ENCODE peak calls at places on chromosomes 11 and 22, in four cellular contexts. L is K562, N is HCT116, C is GM23338. F is an unnamed sample.
A peak's percentile ranks its signal among the peaks of the same experiment; 100 is the strongest.

GRCh38 chr11:3219281-3219892 is 774 bp upstream of the MRGPRG start:
- DNase-seq in L (no peak), N (no peak), C (no peak), F (no peak)

GRCh38 chr11:126072141-126072741 is 9.6 kb upstream of the CDON start:
- DNase-seq in L (no peak), N (no peak), C (peak; percentile 56), F (no peak)

GRCh38 chr11:102552020-102552419 is 21.5 kb upstream of the MMP7 start:
- DNase-seq in L (no peak), N (no peak), C (no peak), F (no peak)

GRCh38 chr11:65811764-65812475 is 21.8 kb upstream of the SNX32 start:
- DNase-seq in L (no peak), N (no peak), C (no peak), F (peak; percentile 55)

GRCh38 chr11:126415128-126415527 is 59.6 kb downstream of the ST3GAL4 start:
- DNase-seq in L (no peak), N (no peak), C (no peak), F (no peak)

GRCh38 chr11:83933008-83933407 is 646.8 kb upstream of the CCDC90B start:
- DNase-seq in L (no peak), N (no peak), C (no peak), F (no peak)

GRCh38 chr11:109697140-109697843 is 275.3 kb downstream of the C11orf87 start:
- DNase-seq in L (peak; percentile 22), N (peak; percentile 23), C (peak; percentile 78), F (no peak)

GRCh38 chr11:89612111-89612510 is 98.0 kb upstream of the TRIM77 start:
- DNase-seq in L (no peak), N (no peak), C (no peak), F (no peak)

GRCh38 chr11:6196396-6196795 is 2.6 kb upstream of the OR52W1 start:
- DNase-seq in L (no peak), N (no peak), C (no peak), F (no peak)

DNA sequence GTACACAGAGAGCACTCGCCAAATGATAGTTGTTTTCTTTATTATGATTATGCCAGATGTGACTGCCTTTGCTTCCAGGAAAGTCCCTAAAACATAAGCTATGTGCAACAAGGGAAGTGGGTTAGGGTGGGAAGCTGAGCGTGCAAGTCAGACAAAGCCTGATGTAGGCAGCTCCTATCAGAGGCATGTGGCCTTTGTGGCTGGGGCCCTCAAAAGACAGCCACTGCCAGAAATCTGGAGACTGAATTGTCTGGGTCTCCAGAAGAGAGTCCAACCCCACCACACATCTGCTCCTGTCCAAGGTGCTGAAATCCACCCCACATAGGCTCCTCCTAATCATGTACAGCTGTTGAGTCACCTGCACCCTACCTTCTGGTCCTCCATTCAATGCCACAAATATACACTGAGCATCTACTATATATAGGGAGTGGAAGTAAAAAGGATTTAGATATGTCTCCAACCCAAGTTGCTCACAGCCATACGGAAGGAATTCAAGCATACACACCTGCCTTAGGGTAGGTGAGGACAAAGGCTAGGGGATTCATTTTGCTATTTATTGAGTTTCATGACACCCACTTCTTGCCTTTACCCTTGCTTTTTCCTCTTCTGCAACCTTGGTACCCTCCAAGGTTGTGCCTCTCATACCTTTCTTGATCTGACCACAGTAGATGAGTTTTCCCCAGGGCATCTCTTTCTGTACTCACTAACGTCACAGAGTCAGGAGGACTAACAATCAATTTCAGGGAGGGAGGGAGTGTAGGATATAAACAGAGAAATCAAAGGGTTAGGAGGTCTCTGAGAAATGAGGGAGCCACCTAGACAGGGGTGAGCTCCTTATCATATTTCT is 12.4 kb downstream of the SEC14L3 start:
- DNase-seq in L (peak; percentile 21), N (no peak), C (peak; percentile 50), F (no peak)
- TF ChIP-seq REST in L (peak; percentile 90), N (peak; percentile 75), C (peak; percentile 83), F (peak; percentile 95)

DNA sequence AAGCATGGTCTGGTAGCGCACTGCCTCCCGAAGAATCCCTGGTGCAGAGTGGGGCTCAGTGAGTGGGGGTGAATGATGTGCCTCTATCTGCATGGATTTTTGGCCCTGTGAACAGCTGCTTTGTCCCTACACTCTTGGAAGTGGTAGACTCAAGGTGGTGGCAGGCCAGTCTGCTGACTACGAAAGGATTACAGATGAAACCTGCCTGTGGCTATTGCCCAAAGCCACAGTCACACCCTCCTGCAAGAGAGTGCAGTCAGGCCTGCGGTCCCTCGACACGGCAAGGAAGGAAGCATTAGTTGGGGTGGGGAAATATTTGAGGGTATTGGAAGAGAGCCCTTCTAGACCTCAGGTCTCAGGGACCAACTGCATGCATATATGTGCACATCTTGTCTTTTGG is 63.7 kb downstream of the DSCAML1 start:
- DNase-seq in L (no peak), N (no peak), C (no peak), F (peak; percentile 72)
- H3K27me3 ChIP-seq in L (no peaks in the 10 kb centered on the region), N (peaks cover 7% of the 10 kb centered on the region), C (no peaks in the 10 kb centered on the region), F (no peaks in the 10 kb centered on the region)

GRCh38 chr22:29820941-29821789 is 16.9 kb downstream of the ASCC2 start:
- DNase-seq in L (peak; percentile 69), N (peak; percentile 49), C (no peak), F (peak; percentile 94)
- TF ChIP-seq POLR2AphosphoS5 in L (peak; percentile 95), N (no peak), C (no peak), F (peak; percentile 56)

GRCh38 chr11:50070389-50070788 is 37.7 kb downstream of the OR4C45 start:
- DNase-seq in L (no peak), N (no peak), C (no peak), F (no peak)
- TF ChIP-seq REST in L (no peak), N (no peak), C (no peak), F (no peak)

GRCh38 chr11:11065396-11065795 is 207.5 kb upstream of the ZBED5 start:
- DNase-seq in L (no peak), N (no peak), C (peak; percentile 49), F (no peak)

GRCh38 chr11:11069741-11070550 is 212.1 kb upstream of the ZBED5 start:
- DNase-seq in L (no peak), N (no peak), C (no peak), F (no peak)

GRCh38 chr11:11070976-11071375 is 213.1 kb upstream of the ZBED5 start:
- DNase-seq in L (no peak), N (no peak), C (no peak), F (no peak)

GRCh38 chr11:11071483-11071882 is 213.6 kb upstream of the ZBED5 start:
- DNase-seq in L (no peak), N (no peak), C (no peak), F (no peak)

GRCh38 chr11:11068113-11068512 is 210.3 kb upstream of the ZBED5 start:
- DNase-seq in L (no peak), N (no peak), C (no peak), F (no peak)
- H3K27me3 ChIP-seq in L (no peaks in the 10 kb centered on the region), N (no peaks in the 10 kb centered on the region), C (no peaks in the 10 kb centered on the region), F (no peaks in the 10 kb centered on the region)